ENCODE peak calls at places on chromosomes 12 and 14, in four cellular contexts. D is hepatocyte, L is HCT116, N is left ventricle myocardium inferior. E is an unnamed sample.

GRCh38 chr14:96194657-96195431 is 9.8 kb upstream of the BDKRB2 start:
- DNase-seq in D (no peak), N (no peak), L (no peak), E (no peak)

GRCh38 chr12:48995061-48995879 is 3.9 kb downstream of the DDN start:
- DNase-seq in N (peak; percentile 82), L (peak; percentile 71), D (peak; percentile 94), E (peak; percentile 87)

GRCh38 chr14:49636866-49637265 is 1.8 kb upstream of the DNAAF2 start:
- DNase-seq in N (no peak), D (no peak), L (no peak), E (no peak)

GRCh38 chr14:32073537-32074189 is 3.4 kb upstream of the ARHGAP5 start:
- DNase-seq in D (peak; percentile 81), L (peak; percentile 82), N (no peak), E (peak; percentile 79)

GRCh38 chr12:62805517-62805916 is 129.4 kb downstream of the PPM1H start:
- DNase-seq in L (no peak), D (no peak), N (no peak), E (no peak)

GRCh38 chr12:47870175-47870781 is 34.5 kb downstream of the VDR start:
- DNase-seq in D (peak; percentile 55), L (no peak), N (peak; percentile 51), E (peak; percentile 49)

GRCh38 chr12:126182619-126183236 is 1117.5 kb downstream of the AACS start:
- DNase-seq in N (no peak), L (no peak), D (no peak), E (no peak)

GRCh38 chr12:124520258-124520657 is 47.2 kb downstream of the NCOR2 start:
- DNase-seq in N (peak; percentile 45), D (no peak), L (no peak), E (peak; percentile 46)

GRCh38 chr12:54229624-54230212 is 40.9 kb upstream of the SMUG1 start:
- DNase-seq in N (no peak), D (peak; percentile 39), L (peak; percentile 60), E (no peak)

GRCh38 chr12:54230555-54230954 is 41.8 kb upstream of the SMUG1 start:
- DNase-seq in D (no peak), N (no peak), L (no peak), E (no peak)

GRCh38 chr12:54228471-54228870 is 39.7 kb upstream of the SMUG1 start:
- DNase-seq in L (no peak), N (no peak), D (no peak), E (no peak)

GRCh38 chr12:54231236-54231635 is 42.5 kb upstream of the SMUG1 start:
- DNase-seq in N (no peak), D (no peak), L (no peak), E (no peak)

GRCh38 chr12:54232790-54233189 is 44.0 kb upstream of the SMUG1 start:
- DNase-seq in D (no peak), N (no peak), L (no peak), E (no peak)
- TF ChIP-seq CTCF in D (no peak), N (no peak), L (peak; percentile 43), E (no peak)

DNA sequence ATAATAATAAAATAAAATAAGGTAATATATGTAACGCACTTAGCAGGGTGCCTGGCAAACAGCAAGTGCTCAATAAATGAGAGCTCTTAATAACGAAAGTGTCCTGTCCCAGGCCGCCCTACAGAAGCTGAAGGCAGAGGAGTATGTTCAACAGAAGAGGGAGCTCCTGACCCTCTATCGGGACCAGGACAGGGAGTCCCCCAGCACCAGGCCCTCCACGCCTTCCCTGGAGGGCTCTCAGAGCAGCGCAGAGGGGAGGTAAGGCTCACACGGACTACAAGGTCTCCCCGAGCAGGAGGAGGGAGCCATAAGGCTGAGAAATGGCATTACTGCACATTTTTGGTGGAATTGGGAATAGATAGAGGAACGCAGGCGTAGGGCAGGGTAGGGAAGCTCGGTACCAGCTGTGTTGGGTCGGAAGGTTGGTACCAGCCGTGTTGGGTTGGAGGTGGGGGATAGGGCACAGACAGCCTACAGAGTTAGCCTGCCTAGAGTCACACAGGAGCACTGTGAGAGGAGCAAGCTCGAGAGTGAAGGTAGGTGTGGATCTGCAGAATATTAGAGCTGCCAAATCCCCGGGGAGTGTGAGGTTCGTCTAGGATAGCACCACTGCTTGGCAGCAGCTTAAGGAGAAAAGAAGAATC is 15.4 kb downstream of the TNFRSF1A start:
- DNase-seq in N (peak; percentile 53), D (peak; percentile 62), L (no peak), E (no peak)
- H3K4me1 ChIP-seq in N (peaks cover 85% of the 10 kb centered on the region), D (peaks cover 21% of the 10 kb centered on the region), L (peaks cover 12% of the 10 kb centered on the region), E (peaks cover 8% of the 10 kb centered on the region)

GRCh38 chr14:72892879-72893635 is 844 bp downstream of the DPF3 start:
- DNase-seq in D (peak; percentile 26), N (peak; percentile 26), L (no peak), E (peak; percentile 56)
- H3K4me3 ChIP-seq in D (peak overlapping the region; percentile 45), N (peak overlapping the region; percentile 78), L (peak overlapping the region; percentile 74), E (peak overlapping the region; percentile 72)

GRCh38 chr12:118034429-118035193 is 18.1 kb downstream of the RFC5 start:
- DNase-seq in D (peak; percentile 62), L (no peak), N (no peak), E (peak; percentile 34)
- TF ChIP-seq CTCF in D (peak; percentile 46), L (peak; percentile 67), N (peak; percentile 47), E (peak; percentile 44)

DNA sequence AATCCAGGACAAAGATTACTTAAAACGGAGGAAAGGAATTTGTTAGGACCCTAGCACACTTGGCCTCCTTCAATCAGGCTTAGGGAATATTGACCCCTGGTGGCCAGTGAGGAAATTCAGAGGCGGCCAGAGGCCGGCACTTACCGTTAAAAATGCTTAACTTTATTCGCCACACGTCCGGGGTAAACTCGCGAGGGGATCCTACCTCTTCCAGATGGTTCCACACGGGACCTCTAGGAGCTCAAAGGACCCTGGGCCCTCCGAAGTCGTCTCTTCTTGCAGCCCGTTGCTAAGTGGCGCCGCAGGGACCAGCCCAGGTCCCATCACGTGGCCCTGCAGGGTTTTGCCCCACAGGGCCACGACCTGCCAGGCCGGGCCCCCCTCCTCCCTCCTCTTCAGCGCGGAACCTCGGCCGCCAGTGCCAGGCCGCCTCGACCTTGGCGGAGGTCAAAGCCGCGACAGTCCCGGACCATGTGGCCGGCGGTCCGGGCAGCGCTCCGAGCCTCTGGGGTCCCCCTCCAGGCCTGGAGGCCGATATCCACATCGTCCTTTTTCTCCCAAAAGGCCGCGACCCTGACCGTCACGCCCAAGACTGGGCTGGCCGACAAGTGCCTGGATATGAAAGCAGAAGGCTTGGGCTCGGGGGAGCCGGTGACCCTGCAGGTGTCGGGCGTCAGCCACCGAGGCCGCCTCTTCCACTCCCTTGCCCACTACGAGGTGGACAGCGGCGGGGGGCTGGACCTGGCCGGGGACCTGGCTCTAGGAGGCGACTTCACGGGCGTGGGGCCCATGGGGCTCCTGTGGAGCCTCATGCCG is 11.1 kb upstream of the DNAL1 start:
- DNase-seq in L (no peak), N (peak; percentile 37), D (peak; percentile 81), E (peak; percentile 74)
- H3K4me1 ChIP-seq in L (no peaks in the 10 kb centered on the region), N (peaks cover 18% of the 10 kb centered on the region), D (peaks cover 7% of the 10 kb centered on the region), E (no peaks in the 10 kb centered on the region)

GRCh38 chr12:114314403-114314802 is 91.5 kb downstream of the TBX5 start:
- DNase-seq in N (no peak), D (no peak), L (no peak), E (no peak)

GRCh38 chr12:114311966-114312365 is 94.0 kb downstream of the TBX5 start:
- DNase-seq in L (no peak), N (no peak), D (no peak), E (no peak)

GRCh38 chr12:114313910-114314309 is 92.0 kb downstream of the TBX5 start:
- DNase-seq in L (no peak), N (no peak), D (no peak), E (no peak)

GRCh38 chr12:114316076-114316475 is 89.9 kb downstream of the TBX5 start:
- DNase-seq in D (no peak), L (no peak), N (no peak), E (no peak)

DNA sequence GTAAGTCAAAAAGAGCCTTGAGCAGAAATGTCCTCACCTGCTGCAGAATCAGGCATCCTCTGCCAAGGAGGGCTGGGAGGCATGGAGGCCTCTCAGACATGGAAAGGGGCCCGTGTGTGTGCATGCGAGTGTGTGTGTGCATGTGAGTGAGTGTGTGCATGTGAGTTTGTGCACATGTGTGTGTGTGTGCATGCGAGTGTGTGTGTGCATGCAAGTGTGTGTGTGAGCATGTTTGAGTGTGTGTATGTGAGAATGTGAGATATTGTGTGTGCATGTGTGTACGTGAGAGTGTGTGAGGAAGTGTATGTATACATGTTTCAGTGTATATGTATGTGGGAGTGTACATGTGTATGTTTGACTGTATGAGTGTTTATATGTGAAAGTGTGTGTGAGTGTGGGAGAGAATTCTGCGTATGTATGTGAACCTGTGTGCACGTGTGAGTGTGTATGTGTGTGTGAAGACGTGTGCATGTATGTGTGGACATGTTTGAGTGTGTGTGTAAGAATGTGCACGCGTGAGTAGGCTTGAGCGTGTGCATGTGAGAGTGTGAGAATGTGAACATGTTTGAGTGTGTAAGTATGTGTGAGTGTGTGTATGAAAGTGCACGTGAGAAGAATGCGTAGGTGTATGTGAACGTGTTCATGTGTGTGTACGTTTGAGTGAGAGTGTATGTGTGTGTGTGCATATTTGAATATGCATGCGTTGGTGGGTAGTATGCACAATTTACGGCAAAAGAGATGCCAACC is 90.8 kb downstream of the TBX5 start:
- DNase-seq in D (no peak), N (no peak), L (no peak), E (no peak)
- H3K4me3 ChIP-seq in D (no peak overlapping the region), N (no peak overlapping the region), L (no peak overlapping the region), E (no peak overlapping the region)